ENCODE peak calls at places on chromosomes 11 and 22, in five cellular contexts. V is choroid plexus epithelial cell, T is stomach, U is SK-N-SH, A is A549. Z is an unnamed sample.

GRCh38 chr11:73140213-73141030 is 1.7 kb downstream of the FCHSD2 start:
- DNase-seq in A (peak), V (peak), U (peak), T (peak), Z (no peak)

GRCh38 chr22:27594020-27594419 is 207.5 kb downstream of the MN1 start:
- DNase-seq in U (no peak), V (no peak), A (no peak), T (no peak), Z (no peak)

GRCh38 chr11:113989381-113989780 is 14.5 kb downstream of the HTR3A start:
- DNase-seq in V (no peak), A (no peak), T (no peak), U (no peak), Z (no peak)

GRCh38 chr22:20233351-20234313 is 34.5 kb downstream of the RTN4R start:
- DNase-seq in A (no peak), U (no peak), T (no peak), V (no peak), Z (no peak)

GRCh38 chr11:68159665-68160064 is 38.5 kb upstream of the CHKA start:
- DNase-seq in T (no peak), A (no peak), V (no peak), U (no peak), Z (no peak)

GRCh38 chr22:49350441-49351121 is 477.1 kb downstream of the BRD1 start:
- DNase-seq in U (no peak), A (no peak), V (peak), T (no peak), Z (no peak)

GRCh38 chr22:17106161-17106784 is 14.9 kb downstream of the TMEM121B start:
- DNase-seq in U (no peak), T (no peak), V (no peak), A (no peak), Z (no peak)

GRCh38 chr11:82995754-82996398 is 75.8 kb downstream of the RAB30 start:
- DNase-seq in A (no peak), T (no peak), U (no peak), V (peak), Z (no peak)

GRCh38 chr11:106238704-106239360 is 161.4 kb downstream of the AASDHPPT start:
- DNase-seq in V (no peak), U (no peak), T (no peak), A (no peak), Z (no peak)

GRCh38 chr11:113373306-113373705 is 14.3 kb upstream of the ANKK1 start:
- DNase-seq in A (no peak), V (peak), U (no peak), T (no peak), Z (no peak)

GRCh38 chr11:47469411-47470179 is 20.7 kb upstream of the RAPSN start:
- DNase-seq in V (peak), U (no peak), T (no peak), A (no peak), Z (no peak)

GRCh38 chr11:117861151-117862018 is 15.1 kb downstream of the FXYD6 start:
- DNase-seq in V (peak), A (no peak), T (peak), U (peak), Z (no peak)

GRCh38 chr22:50621948-50622722 is 5.8 kb downstream of the ARSA start:
- DNase-seq in V (no peak), U (peak), T (peak), A (no peak), Z (no peak)

GRCh38 chr11:81987829-81988472 is 745.7 kb downstream of the FAM181B start:
- DNase-seq in T (no peak), U (no peak), V (peak), A (no peak), Z (peak)

GRCh38 chr22:23398701-23399366 is 181.3 kb downstream of the IGLL1 start:
- DNase-seq in A (no peak), V (no peak), U (no peak), T (no peak), Z (no peak)

GRCh38 chr11:121300313-121300971 is 7.9 kb downstream of the SC5D start:
- DNase-seq in T (no peak), U (no peak), V (no peak), A (no peak), Z (no peak)

GRCh38 chr22:35621446-35621845 is 4.3 kb upstream of the MB start:
- DNase-seq in U (no peak), V (no peak), T (no peak), A (no peak), Z (no peak)

GRCh38 chr11:15937601-15938361 is 418.6 kb downstream of the SOX6 start:
- DNase-seq in T (no peak), A (no peak), V (no peak), U (no peak), Z (no peak)
- H3K4me3 ChIP-seq in T (peak), A (no peak), V (no peak), U (no peak), Z (no peak)

GRCh38 chr11:69662021-69662698 is 13.0 kb downstream of the LTO1 start:
- DNase-seq in A (peak), U (peak), V (no peak), T (no peak), Z (no peak)
- TF ChIP-seq CTCF in A (no peak), U (peak), V (peak), T (no peak), Z (peak)

DNA sequence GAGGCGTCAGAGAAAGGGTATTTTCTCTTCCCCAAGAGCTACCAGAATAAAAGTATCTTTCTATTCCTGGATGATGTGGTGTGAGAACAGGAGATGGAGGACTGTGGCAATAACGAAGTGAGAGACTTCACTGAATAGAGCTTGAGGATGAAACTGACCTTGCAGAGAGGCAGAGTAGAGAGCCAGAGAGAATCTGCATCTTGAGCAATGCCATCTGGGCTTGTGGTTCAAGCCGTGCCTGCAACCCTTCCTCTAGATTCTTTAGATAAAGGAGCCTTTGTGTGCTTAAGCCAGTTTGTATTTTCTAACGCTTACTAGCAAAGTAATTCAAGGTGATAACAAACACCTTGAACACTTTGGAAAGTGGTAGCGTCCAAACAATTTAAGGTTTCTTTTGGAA is 2.2 kb downstream of the ME3 start:
- DNase-seq in U (no peak), T (no peak), A (no peak), V (peak), Z (no peak)
- H3K4me3 ChIP-seq in U (no peak), T (no peak), A (peak), V (no peak), Z (no peak)

GRCh38 chr22:37633082-37633692 is 6.3 kb upstream of the SH3BP1 start:
- DNase-seq in U (no peak), T (no peak), V (no peak), A (no peak), Z (no peak)

GRCh38 chr22:37636186-37636948 is 3.1 kb upstream of the SH3BP1 start:
- DNase-seq in V (peak), A (no peak), T (peak), U (no peak), Z (no peak)

GRCh38 chr22:37633693-37634504 is 5.6 kb upstream of the SH3BP1 start:
- DNase-seq in U (peak), V (peak), T (peak), A (no peak), Z (peak)

GRCh38 chr22:37635157-37635556 is 4.3 kb upstream of the SH3BP1 start:
- DNase-seq in A (no peak), U (no peak), T (no peak), V (no peak), Z (no peak)

DNA sequence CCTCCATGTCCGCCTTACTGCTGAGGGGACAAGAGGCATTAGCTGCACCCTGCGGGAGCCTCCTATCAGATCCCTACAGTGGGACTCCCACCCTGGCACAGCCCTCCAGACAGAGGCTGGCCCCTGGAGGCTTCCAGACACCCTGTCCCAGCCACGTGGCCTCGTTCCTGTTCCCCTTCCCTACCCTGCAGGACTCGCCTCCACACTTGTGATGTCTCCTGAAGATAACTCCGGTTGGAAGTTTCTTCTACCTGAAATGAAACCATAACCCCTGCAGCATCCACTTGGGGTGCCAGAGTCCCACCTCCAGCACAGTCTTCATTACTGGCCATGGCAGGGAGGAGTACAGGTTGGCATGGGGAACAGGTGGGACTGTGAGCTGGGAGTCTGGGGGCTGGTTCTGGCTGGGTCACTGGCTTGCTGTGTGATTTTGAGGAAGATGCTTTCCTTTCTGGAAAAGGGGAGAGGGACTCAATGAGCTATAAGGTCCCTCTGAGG is 4.9 kb upstream of the SH3BP1 start:
- DNase-seq in U (peak), A (no peak), T (no peak), V (no peak), Z (no peak)
- TF ChIP-seq CTCF in U (peak), A (no peak), T (no peak), V (peak), Z (peak)

DNA sequence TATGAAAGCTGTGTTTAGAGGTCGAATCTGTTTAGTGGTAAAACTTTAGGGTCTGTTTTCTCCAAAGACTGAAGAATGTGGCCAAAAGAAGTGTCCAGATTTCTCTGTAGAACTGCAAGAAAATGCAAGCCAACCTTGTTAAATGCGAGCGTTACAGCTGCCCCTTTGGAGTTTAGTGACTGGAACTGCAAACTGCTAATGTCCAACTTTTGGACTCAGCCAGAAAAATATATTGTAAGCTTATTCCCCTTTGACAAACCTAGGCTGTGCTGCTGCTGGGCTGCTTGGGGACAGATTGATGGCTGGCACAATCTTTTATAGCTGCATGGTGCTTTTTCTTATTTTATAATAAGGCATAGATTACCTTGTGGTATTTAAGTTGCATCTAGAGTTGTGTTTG is 3.9 kb downstream of the TEAD1 start:
- DNase-seq in V (no peak), U (no peak), T (no peak), A (no peak), Z (no peak)
- H3K4me3 ChIP-seq in V (peak), U (peak), T (no peak), A (peak), Z (no peak)

GRCh38 chr11:86108146-86108545 is 39.3 kb upstream of the PICALM start:
- DNase-seq in T (no peak), V (no peak), A (no peak), U (no peak), Z (no peak)
- TF ChIP-seq CTCF in T (no peak), V (no peak), A (no peak), U (no peak), Z (no peak)